ENCODE peak calls at places on chromosomes 1 and 21, in seven cellular contexts. L is GM20000; O is GM12865; N is stimulated activated CD8-positive, alpha-beta memory T cell treated with anti-CD3 and anti-CD28 coated beads, Interleukin-15, amount 100 ng/mL, for 24 hours; X is C1 segment of cervical spinal cord; D is osteocyte; J is stimulated activated CD4-positive, alpha-beta T cell treated with anti-CD3 and anti-CD28 coated beads, Interleukin-12 subunit alpha, Interleukin-12 subunit beta, amount 100 ng/mL, for 24 hours. M is an unnamed sample.

GRCh38 chr1:227317541-227318002 is 720 bp downstream of the CDC42BPA start:
- DNase-seq in L (peak; percentile 41), O (no peak), N (no peak), X (peak; percentile 72), D (peak; percentile 87), J (no peak), M (no peak)

GRCh38 chr1:15968172-15968571 is 7.7 kb downstream of the ZBTB17 start:
- DNase-seq in L (no peak), O (no peak), N (no peak), X (no peak), D (no peak), J (no peak), M (no peak)

GRCh38 chr1:160877221-160877620 is 7.8 kb downstream of the ITLN1 start:
- DNase-seq in L (peak; percentile 45), O (peak; percentile 48), N (no peak), X (no peak), D (no peak), J (no peak), M (no peak)

GRCh38 chr1:190373705-190374336 is 103.8 kb downstream of the BRINP3 start:
- DNase-seq in L (peak; percentile 11), O (peak; percentile 49), N (no peak), X (no peak), D (no peak), J (no peak), M (no peak)

GRCh38 chr1:226882187-226882586 is 11.8 kb downstream of the PSEN2 start:
- DNase-seq in L (no peak), O (peak; percentile 45), N (no peak), X (no peak), D (no peak), J (no peak), M (no peak)

GRCh38 chr1:203306089-203306969 is 1.0 kb downstream of the BTG2 start:
- DNase-seq in L (peak; percentile 60), O (peak; percentile 76), N (no peak), X (peak; percentile 60), D (peak; percentile 94), J (no peak), M (no peak)

GRCh38 chr1:114218397-114219237 is 64.9 kb upstream of the SYT6 start:
- DNase-seq in L (no peak), O (no peak), N (no peak), X (no peak), D (no peak), J (no peak), M (no peak)

GRCh38 chr21:14533555-14534400 is 12.3 kb downstream of the SAMSN1 start:
- DNase-seq in L (peak; percentile 38), O (peak; percentile 58), N (no peak), X (no peak), D (no peak), J (no peak), M (peak; percentile 56)

GRCh38 chr1:234519506-234519905 is 40.5 kb upstream of the TARBP1 start:
- DNase-seq in L (no peak), O (no peak), N (no peak), X (no peak), D (no peak), J (no peak), M (no peak)

GRCh38 chr1:19678931-19679453 is 14.3 kb downstream of the HTR6 start:
- DNase-seq in L (no peak), O (no peak), N (no peak), X (no peak), D (no peak), J (no peak), M (no peak)

GRCh38 chr1:206905295-206906164 is 8.3 kb downstream of the IL24 start:
- DNase-seq in L (no peak), O (peak; percentile 55), N (no peak), X (no peak), D (no peak), J (no peak), M (no peak)

GRCh38 chr1:57276916-57277315 is 146.9 kb downstream of the DAB1 start:
- DNase-seq in L (no peak), O (no peak), N (no peak), X (no peak), D (no peak), J (no peak), M (no peak)

GRCh38 chr1:61993331-61993961 is 201.2 kb upstream of the L1TD1 start:
- DNase-seq in L (no peak), O (no peak), N (no peak), X (no peak), D (no peak), J (no peak), M (no peak)

GRCh38 chr1:19250629-19251304 is 557 bp downstream of the EMC1 start:
- DNase-seq in L (no peak), O (no peak), N (no peak), X (no peak), D (no peak), J (no peak), M (no peak)

GRCh38 chr1:60696512-60696911 is 385.8 kb upstream of the NFIA start:
- DNase-seq in L (no peak), O (no peak), N (no peak), X (no peak), D (no peak), J (no peak), M (no peak)

GRCh38 chr1:77874804-77875445 is 13.5 kb upstream of the NEXN start:
- DNase-seq in L (no peak), O (no peak), N (no peak), X (no peak), D (no peak), J (no peak), M (no peak)

GRCh38 chr1:93822710-93823425 is 56.1 kb downstream of the DNTTIP2 start:
- DNase-seq in L (no peak), O (no peak), N (no peak), X (no peak), D (no peak), J (no peak), M (no peak)

GRCh38 chr1:156920233-156921052 is at the start of gene LRRC71:
- DNase-seq in L (peak; percentile 76), O (peak; percentile 53), N (peak; percentile 60), X (no peak), D (peak; percentile 95), J (peak; percentile 43), M (no peak)

GRCh38 chr1:209652873-209653401 is 712 bp upstream of the LAMB3 start:
- DNase-seq in L (no peak), O (peak; percentile 49), N (no peak), X (peak; percentile 79), D (no peak), J (peak; percentile 19), M (no peak)

GRCh38 chr21:22791376-22791775 is 1793.2 kb downstream of the NCAM2 start:
- DNase-seq in L (no peak), O (no peak), N (no peak), X (no peak), D (no peak), J (no peak), M (no peak)

GRCh38 chr1:111139234-111139955 is 498 bp downstream of the DRAM2 start:
- DNase-seq in L (peak; percentile 67), O (peak; percentile 72), N (peak; percentile 3), X (peak; percentile 66), D (peak; percentile 83), J (peak; percentile 9), M (peak; percentile 60)

GRCh38 chr1:212315907-212316306 is 30.7 kb downstream of the PPP2R5A start:
- DNase-seq in L (no peak), O (peak; percentile 45), N (no peak), X (no peak), D (no peak), J (no peak), M (no peak)

GRCh38 chr1:209443361-209443931 is 140.1 kb upstream of the CAMK1G start:
- DNase-seq in L (no peak), O (no peak), N (no peak), X (no peak), D (no peak), J (no peak), M (no peak)

GRCh38 chr1:229323205-229323604 is 19.6 kb downstream of the CCSAP start:
- DNase-seq in L (no peak), O (no peak), N (no peak), X (no peak), D (no peak), J (no peak), M (no peak)

GRCh38 chr21:19684328-19684727 is 1280.7 kb upstream of the TMPRSS15 start:
- DNase-seq in L (no peak), O (no peak), N (no peak), X (no peak), D (no peak), J (no peak), M (no peak)

GRCh38 chr1:67960766-67961165 is 89.7 kb downstream of the DIRAS3 start:
- DNase-seq in L (no peak), O (no peak), N (no peak), X (no peak), D (no peak), J (no peak), M (no peak)

M was measured in GM12878.